ENCODE peak calls at places on chromosomes 2 and 18, in six cellular contexts. Q is mucosa of descending colon; T is tibial nerve; U is effector memory CD4-positive, alpha-beta T cell; S is OCI-LY7; F is lower lobe of right lung. R is an unnamed sample.

GRCh38 chr18:34901299-34901698 is 139.9 kb upstream of the MAPRE2 start:
- DNase-seq in T (no peak), U (no peak), S (no peak), F (no peak), Q (no peak), R (no peak)

GRCh38 chr2:76270356-76270755 is 559.6 kb upstream of the GCFC2 start:
- DNase-seq in U (no peak), F (no peak), T (no peak), Q (no peak), S (no peak), R (no peak)

GRCh38 chr18:13513481-13513880 is 212.9 kb downstream of the FAM210A start:
- DNase-seq in T (no peak), U (no peak), F (no peak), S (no peak), Q (no peak), R (no peak)

GRCh38 chr2:120391905-120392665 is 46.1 kb downstream of the INHBB start:
- DNase-seq in Q (no peak), F (no peak), T (no peak), S (no peak), U (no peak), R (peak; percentile 21)

GRCh38 chr2:159124441-159124911 is 156.0 kb downstream of the TANC1 start:
- DNase-seq in T (no peak), U (no peak), S (peak; percentile 5), F (no peak), Q (peak; percentile 60), R (no peak)

GRCh38 chr18:35047697-35048292 is 6.6 kb downstream of the MAPRE2 start:
- DNase-seq in S (no peak), U (no peak), Q (no peak), T (no peak), F (no peak), R (no peak)

GRCh38 chr2:240166761-240167587 is 26.5 kb upstream of the OTOS start:
- DNase-seq in Q (no peak), S (no peak), F (peak; percentile 32), U (no peak), T (no peak), R (no peak)

GRCh38 chr2:113977060-113977659 is 87.3 kb downstream of the ACTR3 start:
- DNase-seq in Q (no peak), S (no peak), T (no peak), F (no peak), U (no peak), R (no peak)

GRCh38 chr18:48007955-48008701 is 77.7 kb upstream of the SMAD2 start:
- DNase-seq in U (no peak), F (peak; percentile 77), Q (peak; percentile 72), S (no peak), T (no peak), R (peak; percentile 87)

GRCh38 chr2:54524236-54524991 is 68.3 kb downstream of the SPTBN1 start:
- DNase-seq in U (no peak), F (no peak), Q (no peak), S (no peak), T (no peak), R (no peak)

GRCh38 chr2:121151311-121152109 is 133.5 kb downstream of the TFCP2L1 start:
- DNase-seq in U (no peak), S (no peak), Q (peak; percentile 90), F (peak; percentile 86), T (no peak), R (no peak)

GRCh38 chr2:239395524-239395923 is 5.3 kb downstream of the HDAC4 start:
- DNase-seq in F (no peak), U (no peak), Q (no peak), S (no peak), T (no peak), R (no peak)

GRCh38 chr18:13231151-13231550 is 12.6 kb downstream of the LDLRAD4 start:
- DNase-seq in T (no peak), U (no peak), Q (no peak), S (no peak), F (no peak), R (no peak)

GRCh38 chr18:22800551-22800951 is 132.6 kb upstream of the RBBP8 start:
- DNase-seq in S (no peak), T (peak; percentile 9), U (no peak), F (no peak), Q (no peak), R (peak; percentile 46)

GRCh38 chr2:172215172-172215935 is 112.7 kb upstream of the DLX2 start:
- DNase-seq in Q (no peak), F (no peak), T (no peak), U (no peak), S (no peak), R (no peak)

GRCh38 chr2:98579926-98580325 is 28.4 kb downstream of the COA5 start:
- DNase-seq in Q (no peak), T (no peak), F (no peak), U (no peak), S (no peak), R (no peak)

GRCh38 chr2:141554810-141555209 is 576.0 kb downstream of the LRP1B start:
- DNase-seq in Q (peak; percentile 7), S (peak; percentile 16), F (no peak), U (no peak), T (no peak), R (no peak)

GRCh38 chr2:240793313-240794177 is 26.5 kb downstream of the KIF1A start:
- DNase-seq in Q (no peak), U (no peak), T (no peak), F (peak; percentile 35), S (no peak), R (peak; percentile 26)

GRCh38 chr2:62998949-62999348 is 51.7 kb upstream of the OTX1 start:
- DNase-seq in S (no peak), U (no peak), T (no peak), F (no peak), Q (no peak), R (no peak)

GRCh38 chr18:72866901-72867701 is 686 bp downstream of the NETO1 start:
- DNase-seq in Q (no peak), F (no peak), T (no peak), S (no peak), U (no peak), R (no peak)

GRCh38 chr2:100182494-100183355 is 40.3 kb upstream of the AFF3 start:
- DNase-seq in U (no peak), Q (no peak), F (no peak), T (no peak), S (no peak), R (peak; percentile 79)

GRCh38 chr2:144937899-144938298 is 418.0 kb upstream of the ZEB2 start:
- DNase-seq in F (no peak), Q (no peak), U (no peak), T (peak; percentile 27), S (no peak), R (no peak)

GRCh38 chr2:4900242-4900641 is 791.9 kb upstream of the SOX11 start:
- DNase-seq in S (no peak), U (no peak), Q (no peak), F (no peak), T (no peak), R (no peak)
- H3K9me3 ChIP-seq in S (no peaks in the 10 kb centered on the region), U (no peaks in the 10 kb centered on the region), Q (peaks cover 43% of the 10 kb centered on the region), F (no peaks in the 10 kb centered on the region), T (no peaks in the 10 kb centered on the region), R (no peaks in the 10 kb centered on the region)

GRCh38 chr18:11516988-11517630 is 92.3 kb upstream of the SLC35G4 start:
- DNase-seq in Q (no peak), S (no peak), T (no peak), F (no peak), U (no peak), R (peak; percentile 71)
- H3K9me3 ChIP-seq in Q (no peaks in the 10 kb centered on the region), S (no peaks in the 10 kb centered on the region), T (no peaks in the 10 kb centered on the region), F (no peaks in the 10 kb centered on the region), U (no peaks in the 10 kb centered on the region), R (no peaks in the 10 kb centered on the region)

DNA sequence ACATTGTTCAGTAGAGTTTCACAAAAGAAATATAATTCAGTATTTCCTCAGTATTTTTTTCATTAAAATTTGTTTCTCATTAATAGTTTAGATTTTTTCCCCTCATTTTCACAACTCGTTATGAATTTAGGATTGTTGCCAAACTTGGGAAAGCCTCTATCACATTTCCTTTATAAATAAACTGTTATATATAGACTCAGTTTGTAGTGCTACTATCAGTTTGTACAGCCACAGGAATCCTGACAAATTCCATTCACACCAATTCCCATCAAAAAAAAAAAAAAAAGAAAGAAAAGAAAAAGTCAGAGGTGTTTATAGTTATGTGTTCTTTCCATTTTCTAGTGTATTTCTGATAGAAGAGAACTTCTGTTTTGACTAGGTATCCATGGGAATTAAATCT is 123.3 kb upstream of the DCC start:
- DNase-seq in F (no peak), S (no peak), T (no peak), U (no peak), Q (no peak), R (no peak)
- H3K9me3 ChIP-seq in F (no peaks in the 10 kb centered on the region), S (no peaks in the 10 kb centered on the region), T (no peaks in the 10 kb centered on the region), U (no peaks in the 10 kb centered on the region), Q (no peaks in the 10 kb centered on the region), R (no peaks in the 10 kb centered on the region)

DNA sequence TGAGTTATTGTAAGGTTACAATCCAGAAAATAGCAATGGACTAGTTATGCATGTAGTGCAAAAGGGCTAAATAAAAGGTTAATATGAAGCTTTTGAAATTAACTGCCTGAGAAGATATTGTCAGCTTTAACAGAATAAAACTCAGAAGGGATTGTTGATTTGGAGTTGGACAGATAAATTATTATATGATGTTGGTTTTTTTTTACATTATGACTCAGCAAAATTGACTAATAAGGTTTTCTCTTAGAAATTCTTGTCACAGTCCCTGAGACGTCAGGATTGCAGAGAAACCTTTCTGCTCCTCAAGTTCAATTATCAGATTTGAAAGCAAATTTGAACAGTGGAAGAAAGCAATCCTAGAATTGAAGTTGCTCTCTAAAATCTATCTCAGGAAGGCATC is 946.9 kb downstream of the CBLN2 start:
- DNase-seq in Q (no peak), T (no peak), U (no peak), F (no peak), S (no peak), R (no peak)
- H3K9me3 ChIP-seq in Q (no peaks in the 10 kb centered on the region), T (no peaks in the 10 kb centered on the region), U (no peaks in the 10 kb centered on the region), F (no peaks in the 10 kb centered on the region), S (no peaks in the 10 kb centered on the region), R (no peaks in the 10 kb centered on the region)

DNA sequence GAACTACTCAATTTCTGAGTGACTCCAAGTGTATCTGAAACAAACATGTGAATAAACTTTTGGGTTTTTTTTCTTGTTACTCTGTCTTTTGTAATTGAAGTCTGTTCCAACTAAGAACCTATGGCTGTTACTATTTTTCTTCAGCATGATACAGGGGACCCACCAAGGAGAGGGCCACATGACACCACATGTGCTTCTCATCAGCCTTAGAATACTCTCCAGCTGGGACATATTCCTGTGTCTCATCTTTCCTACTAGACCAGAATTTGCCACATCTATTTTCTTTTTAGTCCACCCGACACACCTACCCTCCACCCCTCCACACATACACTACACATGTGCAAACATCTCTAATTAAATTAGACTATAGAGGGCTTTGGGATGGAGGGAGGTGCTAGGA is 191.7 kb upstream of the NDUFV2 start:
- DNase-seq in F (no peak), U (no peak), Q (no peak), T (no peak), S (no peak), R (no peak)
- H3K9me3 ChIP-seq in F (peaks cover 8% of the 10 kb centered on the region), U (no peaks in the 10 kb centered on the region), Q (no peaks in the 10 kb centered on the region), T (peaks cover 3% of the 10 kb centered on the region), S (peaks cover 56% of the 10 kb centered on the region), R (no peaks in the 10 kb centered on the region)

GRCh38 chr2:129765326-129766158 is 213.9 kb upstream of the RAB6C start:
- DNase-seq in T (no peak), Q (no peak), S (no peak), F (no peak), U (no peak), R (no peak)
- H3K9me3 ChIP-seq in T (no peaks in the 10 kb centered on the region), Q (no peaks in the 10 kb centered on the region), S (no peaks in the 10 kb centered on the region), F (no peaks in the 10 kb centered on the region), U (no peaks in the 10 kb centered on the region), R (no peaks in the 10 kb centered on the region)

GRCh38 chr2:6946722-6947121 is 29.5 kb downstream of the RNF144A start:
- DNase-seq in U (no peak), F (no peak), T (no peak), Q (no peak), S (no peak), R (no peak)
- H3K9me3 ChIP-seq in U (no peaks in the 10 kb centered on the region), F (no peaks in the 10 kb centered on the region), T (no peaks in the 10 kb centered on the region), Q (no peaks in the 10 kb centered on the region), S (no peaks in the 10 kb centered on the region), R (no peaks in the 10 kb centered on the region)

R was measured in right cardiac atrium.